ENCODE peak calls at places on chromosomes 11 and 22, in four cellular contexts. L is stimulated activated CD4-positive, alpha-beta T cell treated with anti-CD3 and anti-CD28 coated beads, Interleukin-1b, Interleukin-23, amount 100 ng/mL, for 48 hours; Z is T-cell; H is stimulated activated CD8-positive, alpha-beta memory T cell treated with anti-CD3 and anti-CD28 coated beads, Interleukin-12 subunit alpha, Interleukin-12 subunit beta, amount 100 ng/mL, for 4 hours. J is an unnamed sample.

GRCh38 chr11:115423728-115424459 is 80.3 kb downstream of the CADM1 start:
- DNase-seq in L (no peak), Z (no peak), H (no peak), J (no peak)

GRCh38 chr22:45612940-45613339 is 58.7 kb upstream of the ATXN10 start:
- DNase-seq in L (no peak), Z (no peak), H (no peak), J (no peak)

GRCh38 chr11:69770525-69770924 is 4.6 kb downstream of the FGF4 start:
- DNase-seq in L (no peak), Z (no peak), H (no peak), J (no peak)

GRCh38 chr22:36077261-36077660 is 48.6 kb upstream of the RBFOX2 start:
- DNase-seq in L (no peak), Z (no peak), H (no peak), J (no peak)

GRCh38 chr11:83773950-83774880 is 488.0 kb upstream of the CCDC90B start:
- DNase-seq in L (no peak), Z (no peak), H (no peak), J (no peak)

GRCh38 chr11:2758751-2759150 is 59.0 kb upstream of the KCNQ1OT1 start:
- DNase-seq in L (no peak), Z (no peak), H (no peak), J (no peak)

GRCh38 chr22:22866381-22867111 is 21.1 kb upstream of the IGLL5 start:
- DNase-seq in L (no peak), Z (no peak), H (no peak), J (no peak)

GRCh38 chr11:58391879-58392278 is 14.8 kb downstream of the OR5B3 start:
- DNase-seq in L (no peak), Z (no peak), H (no peak), J (no peak)

GRCh38 chr11:64562723-64563351 is 28.2 kb upstream of the SLC22A12 start:
- DNase-seq in L (no peak), Z (no peak), H (no peak), J (no peak)

GRCh38 chr11:103396237-103396636 is 287.0 kb downstream of the DYNC2H1 start:
- DNase-seq in L (no peak), Z (no peak), H (no peak), J (no peak)

GRCh38 chr11:65445101-65445603 is 22.6 kb downstream of the NEAT1 start:
- DNase-seq in L (no peak), Z (no peak), H (no peak), J (peak)

GRCh38 chr11:57681168-57681567 is 13.3 kb downstream of the ZDHHC5 start:
- DNase-seq in L (no peak), Z (no peak), H (no peak), J (no peak)

GRCh38 chr11:117409511-117409910 is 81.9 kb downstream of the CEP164 start:
- DNase-seq in L (no peak), Z (no peak), H (no peak), J (no peak)

GRCh38 chr11:18865951-18866350 is 73.3 kb downstream of the MRGPRX1 start:
- DNase-seq in L (no peak), Z (no peak), H (no peak), J (no peak)

GRCh38 chr11:55652560-55652959 is 4.4 kb downstream of the OR4S2 start:
- DNase-seq in L (no peak), Z (no peak), H (no peak), J (no peak)

GRCh38 chr11:95147364-95147905 is 57.8 kb downstream of the ENDOD1 start:
- DNase-seq in L (no peak), Z (no peak), H (peak), J (no peak)

GRCh38 chr11:9759519-9760179 is 95.8 kb downstream of the SWAP70 start:
- DNase-seq in L (peak), Z (peak), H (peak), J (peak)

GRCh38 chr11:16737860-16738197 is 618 bp upstream of the C11orf58 start:
- DNase-seq in L (no peak), Z (no peak), H (no peak), J (no peak)

GRCh38 chr22:43094551-43094950 is 5.4 kb upstream of the TTLL1 start:
- DNase-seq in L (no peak), Z (no peak), H (no peak), J (no peak)

GRCh38 chr11:78595431-78596130 is 20.9 kb upstream of the NARS2 start:
- DNase-seq in L (no peak), Z (no peak), H (no peak), J (no peak)

GRCh38 chr22:35910013-35910860 is 118.4 kb downstream of the RBFOX2 start:
- DNase-seq in L (no peak), Z (no peak), H (no peak), J (no peak)

GRCh38 chr11:113114452-113115027 is 153.3 kb downstream of the NCAM1 start:
- DNase-seq in L (no peak), Z (no peak), H (no peak), J (peak)

J was measured in upper lobe of left lung.